ENCODE peak calls at places on chromosomes 3 and 15, in ten cellular contexts. C is iPS DF 6.9, A is breast epithelium, Y is adrenal gland, E is left ventricle myocardium inferior, X is H1, U is right atrium auricular region, F is NT2/D1, Z is prostate gland, O is testis. R is an unnamed sample.

GRCh38 chr3:100335137-100335833 is 728 bp downstream of the NIT2 start:
- DNase-seq in F (peak; percentile 38), C (no peak), E (no peak), U (no peak), O (peak; percentile 22), X (no peak), Z (no peak), Y (no peak), A (no peak), R (peak; percentile 15)

GRCh38 chr3:29513236-29513635 is 232.4 kb downstream of the RBMS3 start:
- DNase-seq in A (no peak), O (no peak), X (no peak), E (no peak), Y (peak; percentile 24), C (no peak), F (no peak), U (no peak), Z (no peak), R (no peak)

GRCh38 chr3:140588558-140588957 is 89.3 kb upstream of the TRIM42 start:
- DNase-seq in O (no peak), C (peak; percentile 16), E (no peak), Y (no peak), U (no peak), Z (no peak), F (peak; percentile 33), X (no peak), A (no peak), R (no peak)

GRCh38 chr15:89367485-89368451 is 33.1 kb upstream of the POLG start:
- DNase-seq in O (peak; percentile 76), E (no peak), C (no peak), F (no peak), A (no peak), Z (no peak), U (no peak), Y (no peak), X (peak; percentile 88), R (no peak)

GRCh38 chr3:130894873-130895330 is 1.0 kb downstream of the ATP2C1 start:
- DNase-seq in U (no peak), A (no peak), F (no peak), E (no peak), C (no peak), X (no peak), Z (no peak), Y (no peak), O (no peak), R (peak; percentile 22)

GRCh38 chr15:63089260-63090043 is 32.2 kb upstream of the LACTB start:
- DNase-seq in E (peak; percentile 41), A (no peak), X (no peak), O (no peak), F (peak; percentile 76), C (no peak), Z (no peak), U (no peak), Y (no peak), R (peak; percentile 60)

GRCh38 chr3:158313344-158313927 is 203.5 kb downstream of the RSRC1 start:
- DNase-seq in C (no peak), Y (no peak), Z (no peak), U (no peak), A (no peak), X (no peak), E (no peak), O (no peak), F (peak; percentile 3), R (peak; percentile 53)

GRCh38 chr3:138935864-138936762 is 10.8 kb downstream of the FOXL2 start:
- DNase-seq in Z (peak; percentile 40), U (no peak), X (peak; percentile 99), E (peak; percentile 75), A (peak; percentile 47), O (peak; percentile 80), Y (peak; percentile 84), C (no peak), F (no peak), R (peak; percentile 20)

GRCh38 chr3:49140080-49140479 is 7.2 kb upstream of the LAMB2 start:
- DNase-seq in Z (no peak), U (no peak), A (no peak), X (no peak), O (no peak), E (no peak), F (no peak), C (no peak), Y (no peak), R (no peak)

GRCh38 chr15:41990243-41990605 is 17.9 kb upstream of the EHD4 start:
- DNase-seq in A (no peak), U (no peak), Y (no peak), F (no peak), E (no peak), X (no peak), O (no peak), C (no peak), Z (no peak), R (no peak)

GRCh38 chr3:9704343-9705322 is 1.0 kb downstream of the CPNE9 start:
- DNase-seq in Z (no peak), O (peak; percentile 51), C (peak; percentile 92), E (peak; percentile 29), Y (peak; percentile 45), A (no peak), U (no peak), F (peak; percentile 49), X (peak; percentile 96), R (no peak)

GRCh38 chr15:92645051-92645631 is 10.4 kb downstream of the FAM174B start:
- DNase-seq in X (no peak), A (peak; percentile 32), U (no peak), O (no peak), Y (no peak), E (no peak), F (no peak), Z (peak; percentile 69), C (no peak), R (no peak)

GRCh38 chr3:39137435-39137936 is 15.9 kb downstream of the CSRNP1 start:
- DNase-seq in U (no peak), F (no peak), Y (no peak), E (no peak), C (no peak), Z (no peak), A (no peak), X (no peak), O (no peak), R (no peak)

GRCh38 chr3:128745742-128746141 is 19.8 kb downstream of the RAB7A start:
- DNase-seq in O (no peak), Z (no peak), X (no peak), C (no peak), U (no peak), A (no peak), Y (no peak), E (no peak), F (no peak), R (no peak)

GRCh38 chr3:128748527-128748926 is 22.5 kb downstream of the RAB7A start:
- DNase-seq in F (no peak), E (no peak), C (no peak), X (no peak), O (peak; percentile 4), Y (no peak), Z (no peak), U (no peak), A (no peak), R (no peak)

GRCh38 chr3:128742821-128743594 is 17.0 kb downstream of the RAB7A start:
- DNase-seq in O (no peak), Z (no peak), A (no peak), F (no peak), U (no peak), E (no peak), C (no peak), Y (no peak), X (no peak), R (peak; percentile 19)

GRCh38 chr3:128749035-128749434 is 23.1 kb downstream of the RAB7A start:
- DNase-seq in Y (no peak), X (no peak), C (no peak), A (no peak), E (no peak), O (no peak), Z (no peak), U (no peak), F (no peak), R (no peak)

DNA sequence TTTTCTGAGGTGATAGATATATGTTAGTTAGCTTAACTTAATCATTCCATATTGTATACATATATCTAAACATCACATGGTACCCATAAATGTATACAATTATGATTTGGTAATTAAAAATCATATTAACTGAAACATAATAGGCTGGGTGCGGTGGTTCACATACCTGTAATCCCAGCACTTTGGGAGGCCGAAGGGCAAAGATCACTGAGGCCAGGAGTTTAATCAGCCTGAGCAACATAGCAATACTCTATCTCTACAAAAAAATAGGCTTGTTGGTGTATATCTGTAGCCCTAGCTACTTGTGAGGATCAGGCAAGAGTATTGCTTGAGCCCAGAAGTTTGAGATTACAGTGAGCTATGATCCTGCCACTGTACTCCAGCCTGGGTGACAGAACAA is 20.9 kb downstream of the RAB7A start:
- DNase-seq in A (no peak), F (no peak), Z (no peak), U (no peak), X (no peak), O (no peak), C (no peak), E (no peak), Y (no peak), R (no peak)
- H3K9me3 ChIP-seq in A (no peaks in the 10 kb centered on the region), F (peaks cover 63% of the 10 kb centered on the region), Z (no peaks in the 10 kb centered on the region), U (no peaks in the 10 kb centered on the region), X (peaks cover 10% of the 10 kb centered on the region), O (no peaks in the 10 kb centered on the region), C (no peaks in the 10 kb centered on the region), E (peaks cover 18% of the 10 kb centered on the region), Y (no peaks in the 10 kb centered on the region), R (peaks cover 9% of the 10 kb centered on the region)

GRCh38 chr3:16481570-16481897 is 32.0 kb downstream of the RFTN1 start:
- DNase-seq in Z (no peak), F (no peak), X (no peak), Y (no peak), C (no peak), U (no peak), A (no peak), O (no peak), E (no peak), R (no peak)
- H3K4me3 ChIP-seq in Z (no peak overlapping the region), F (no peak overlapping the region), X (no peak overlapping the region), Y (no peak overlapping the region), C (no peak overlapping the region), U (no peak overlapping the region), A (no peak overlapping the region), O (no peak overlapping the region), E (no peak overlapping the region), R (no peak overlapping the region)

GRCh38 chr15:25207369-25207768 is 231.5 kb downstream of the UBE3A start:
- DNase-seq in E (no peak), Z (no peak), A (no peak), X (no peak), F (no peak), O (no peak), U (no peak), C (no peak), Y (no peak), R (no peak)
- H3K9me3 ChIP-seq in E (peaks cover 11% of the 10 kb centered on the region), Z (no peaks in the 10 kb centered on the region), A (peaks cover 87% of the 10 kb centered on the region), X (peaks cover 93% of the 10 kb centered on the region), F (no peaks in the 10 kb centered on the region), O (no peaks in the 10 kb centered on the region), U (no peaks in the 10 kb centered on the region), C (peaks cover 14% of the 10 kb centered on the region), Y (no peaks in the 10 kb centered on the region), R (no peaks in the 10 kb centered on the region)

DNA sequence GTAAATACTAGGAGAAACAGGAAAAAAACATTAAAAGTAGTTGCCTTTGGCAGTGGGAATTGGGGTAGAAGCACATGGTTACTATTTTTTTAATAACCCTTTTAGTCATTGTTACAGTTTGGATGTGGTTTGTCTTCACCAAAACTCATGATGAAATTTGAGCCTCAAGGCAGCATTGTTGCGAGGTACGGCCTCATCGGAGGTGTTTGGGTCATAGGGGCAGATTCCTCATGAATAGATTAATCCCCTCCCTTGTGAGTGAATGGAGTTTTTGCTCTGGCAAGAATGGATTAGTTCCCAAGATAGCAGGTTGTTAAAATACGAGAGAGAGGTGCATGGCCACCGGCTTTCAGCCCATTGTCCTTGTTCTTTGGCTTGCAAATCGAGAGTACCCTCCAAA is 92.6 kb downstream of the LEKR1 start:
- DNase-seq in U (no peak), F (no peak), O (no peak), C (no peak), E (no peak), A (no peak), Z (no peak), X (no peak), Y (no peak), R (no peak)
- H3K4me3 ChIP-seq in U (no peak overlapping the region), F (no peak overlapping the region), O (no peak overlapping the region), C (no peak overlapping the region), E (no peak overlapping the region), A (no peak overlapping the region), Z (no peak overlapping the region), X (no peak overlapping the region), Y (no peak overlapping the region), R (no peak overlapping the region)

R was measured in SJCRH30.